ENCODE peak calls at places on chromosomes 3 and 15, in five cellular contexts. One of them, this sample, is unnamed.

GRCh38 chr3:11452988-11453847 is 181.0 kb downstream of the ATG7 start:
- DNase-seq in foreskin keratinocyte: no peak
- DNase-seq in hepatic stellate cell: peak; percentile 36
- DNase-seq in SJSA1: peak; percentile 92
- DNase-seq in NCI-H2081: peak; percentile 22
- DNase-seq in this sample: no peak

GRCh38 chr3:45994661-45995369 is 809 bp downstream of the FYCO1 start:
- DNase-seq in foreskin keratinocyte: no peak
- DNase-seq in hepatic stellate cell: no peak
- DNase-seq in SJSA1: no peak
- DNase-seq in NCI-H2081: no peak
- DNase-seq in this sample: peak; percentile 12

GRCh38 chr3:190003730-190004129 is 117.0 kb downstream of the P3H2 start:
- DNase-seq in foreskin keratinocyte: peak; percentile 82
- DNase-seq in hepatic stellate cell: peak; percentile 50
- DNase-seq in SJSA1: peak; percentile 85
- DNase-seq in NCI-H2081: no peak
- DNase-seq in this sample: no peak

GRCh38 chr3:156216852-156217251 is 96.5 kb downstream of the KCNAB1 start:
- DNase-seq in foreskin keratinocyte: no peak
- DNase-seq in hepatic stellate cell: no peak
- DNase-seq in SJSA1: no peak
- DNase-seq in NCI-H2081: peak; percentile 81
- DNase-seq in this sample: no peak

GRCh38 chr15:80420658-80421057 is 16.5 kb downstream of the ARNT2 start:
- DNase-seq in foreskin keratinocyte: no peak
- DNase-seq in hepatic stellate cell: no peak
- DNase-seq in SJSA1: no peak
- DNase-seq in NCI-H2081: no peak
- DNase-seq in this sample: no peak

GRCh38 chr3:187120324-187120723 is 19.0 kb downstream of the RPL39L start:
- DNase-seq in foreskin keratinocyte: no peak
- DNase-seq in hepatic stellate cell: no peak
- DNase-seq in SJSA1: no peak
- DNase-seq in NCI-H2081: no peak
- DNase-seq in this sample: no peak

GRCh38 chr3:142896996-142897395 is 8.1 kb upstream of the PCOLCE2 start:
- DNase-seq in foreskin keratinocyte: peak; percentile 38
- DNase-seq in hepatic stellate cell: no peak
- DNase-seq in SJSA1: no peak
- DNase-seq in NCI-H2081: no peak
- DNase-seq in this sample: no peak

GRCh38 chr3:155602307-155602706 is 142.6 kb downstream of the PLCH1 start:
- DNase-seq in foreskin keratinocyte: no peak
- DNase-seq in hepatic stellate cell: no peak
- DNase-seq in SJSA1: no peak
- DNase-seq in NCI-H2081: no peak
- DNase-seq in this sample: no peak

GRCh38 chr3:49724586-49724985 is 835 bp upstream of the GMPPB start:
- DNase-seq in foreskin keratinocyte: peak; percentile 17
- DNase-seq in hepatic stellate cell: no peak
- DNase-seq in SJSA1: no peak
- DNase-seq in NCI-H2081: no peak
- DNase-seq in this sample: peak; percentile 15

GRCh38 chr3:177279118-177279815 is 82.0 kb upstream of the TBL1XR1 start:
- DNase-seq in foreskin keratinocyte: no peak
- DNase-seq in hepatic stellate cell: no peak
- DNase-seq in SJSA1: no peak
- DNase-seq in NCI-H2081: peak; percentile 85
- DNase-seq in this sample: no peak

GRCh38 chr3:23961913-23962312 is 16.8 kb downstream of the NR1D2 start:
- DNase-seq in foreskin keratinocyte: no peak
- DNase-seq in hepatic stellate cell: no peak
- DNase-seq in SJSA1: no peak
- DNase-seq in NCI-H2081: no peak
- DNase-seq in this sample: no peak

GRCh38 chr15:90581771-90582471 is 52.2 kb downstream of the CRTC3 start:
- DNase-seq in foreskin keratinocyte: no peak
- DNase-seq in hepatic stellate cell: no peak
- DNase-seq in SJSA1: no peak
- DNase-seq in NCI-H2081: no peak
- DNase-seq in this sample: no peak

GRCh38 chr15:59437777-59438574 is at the start of gene FAM81A:
- DNase-seq in foreskin keratinocyte: peak; percentile 33
- DNase-seq in hepatic stellate cell: peak; percentile 76
- DNase-seq in SJSA1: peak; percentile 79
- DNase-seq in NCI-H2081: peak; percentile 87
- DNase-seq in this sample: no peak